ENCODE peak calls at places on chromosomes 7 and 10, in six cellular contexts. One of them, this sample, is unnamed.

GRCh38 chr7:139936760-139937310 is 107.8 kb downstream of the TBXAS1 start:
- DNase-seq in astrocyte: peak
- DNase-seq in IMR-90: peak
- DNase-seq in upper lobe of right lung: no peak
- DNase-seq in naive thymus-derived CD4-positive, alpha-beta T cell: no peak
- DNase-seq in SJCRH30: no peak
- DNase-seq in this sample: no peak

GRCh38 chr10:30850776-30851175 is 180.9 kb downstream of the ZNF438 start:
- DNase-seq in astrocyte: no peak
- DNase-seq in IMR-90: no peak
- DNase-seq in upper lobe of right lung: no peak
- DNase-seq in naive thymus-derived CD4-positive, alpha-beta T cell: no peak
- DNase-seq in SJCRH30: no peak
- DNase-seq in this sample: no peak

GRCh38 chr10:48496105-48496830 is 108.6 kb downstream of the ARHGAP22 start:
- DNase-seq in astrocyte: no peak
- DNase-seq in IMR-90: no peak
- DNase-seq in upper lobe of right lung: no peak
- DNase-seq in naive thymus-derived CD4-positive, alpha-beta T cell: no peak
- DNase-seq in SJCRH30: no peak
- DNase-seq in this sample: no peak

GRCh38 chr7:52656098-52656497 is 379.3 kb upstream of the POM121L12 start:
- DNase-seq in astrocyte: no peak
- DNase-seq in IMR-90: no peak
- DNase-seq in upper lobe of right lung: no peak
- DNase-seq in naive thymus-derived CD4-positive, alpha-beta T cell: no peak
- DNase-seq in SJCRH30: no peak
- DNase-seq in this sample: no peak

GRCh38 chr10:76583711-76584161 is 1053.9 kb downstream of the KCNMA1 start:
- DNase-seq in astrocyte: peak
- DNase-seq in IMR-90: peak
- DNase-seq in upper lobe of right lung: no peak
- DNase-seq in naive thymus-derived CD4-positive, alpha-beta T cell: no peak
- DNase-seq in SJCRH30: no peak
- DNase-seq in this sample: peak

GRCh38 chr7:80082214-80082613 is 52.4 kb upstream of the GNAI1 start:
- DNase-seq in astrocyte: no peak
- DNase-seq in IMR-90: peak
- DNase-seq in upper lobe of right lung: no peak
- DNase-seq in naive thymus-derived CD4-positive, alpha-beta T cell: no peak
- DNase-seq in SJCRH30: no peak
- DNase-seq in this sample: no peak

GRCh38 chr7:1533569-1534329 is 3.2 kb downstream of the MAFK start:
- DNase-seq in astrocyte: peak
- DNase-seq in IMR-90: peak
- DNase-seq in upper lobe of right lung: no peak
- DNase-seq in naive thymus-derived CD4-positive, alpha-beta T cell: no peak
- DNase-seq in SJCRH30: peak
- DNase-seq in this sample: peak

GRCh38 chr7:92831716-92832622 is 4.4 kb downstream of the CDK6 start:
- DNase-seq in astrocyte: peak
- DNase-seq in IMR-90: peak
- DNase-seq in upper lobe of right lung: no peak
- DNase-seq in naive thymus-derived CD4-positive, alpha-beta T cell: no peak
- DNase-seq in SJCRH30: peak
- DNase-seq in this sample: peak

GRCh38 chr7:26449175-26450165 is 157.8 kb downstream of the SNX10 start:
- DNase-seq in astrocyte: peak
- DNase-seq in IMR-90: peak
- DNase-seq in upper lobe of right lung: no peak
- DNase-seq in naive thymus-derived CD4-positive, alpha-beta T cell: no peak
- DNase-seq in SJCRH30: no peak
- DNase-seq in this sample: peak

GRCh38 chr7:48004023-48004422 is 24.6 kb upstream of the HUS1 start:
- DNase-seq in astrocyte: no peak
- DNase-seq in IMR-90: no peak
- DNase-seq in upper lobe of right lung: no peak
- DNase-seq in naive thymus-derived CD4-positive, alpha-beta T cell: no peak
- DNase-seq in SJCRH30: no peak
- DNase-seq in this sample: no peak

GRCh38 chr10:46540412-46541016 is 15.9 kb downstream of the GPRIN2 start:
- DNase-seq in astrocyte: no peak
- DNase-seq in IMR-90: no peak
- DNase-seq in upper lobe of right lung: peak
- DNase-seq in naive thymus-derived CD4-positive, alpha-beta T cell: no peak
- DNase-seq in SJCRH30: no peak
- DNase-seq in this sample: no peak

GRCh38 chr7:45713669-45714520 is 139.7 kb downstream of the ADCY1 start:
- DNase-seq in astrocyte: no peak
- DNase-seq in IMR-90: no peak
- DNase-seq in upper lobe of right lung: peak
- DNase-seq in naive thymus-derived CD4-positive, alpha-beta T cell: no peak
- DNase-seq in SJCRH30: no peak
- DNase-seq in this sample: no peak

GRCh38 chr7:147412109-147412508 is 1178.5 kb upstream of the C7orf33 start:
- DNase-seq in astrocyte: no peak
- DNase-seq in IMR-90: no peak
- DNase-seq in upper lobe of right lung: no peak
- DNase-seq in naive thymus-derived CD4-positive, alpha-beta T cell: no peak
- DNase-seq in SJCRH30: no peak
- DNase-seq in this sample: no peak

GRCh38 chr10:25843551-25844170 is 90.4 kb upstream of the MYO3A start:
- DNase-seq in astrocyte: no peak
- DNase-seq in IMR-90: no peak
- DNase-seq in upper lobe of right lung: no peak
- DNase-seq in naive thymus-derived CD4-positive, alpha-beta T cell: no peak
- DNase-seq in SJCRH30: no peak
- DNase-seq in this sample: no peak

GRCh38 chr7:127905491-127906330 is 125.5 kb downstream of the LRRC4 start:
- DNase-seq in astrocyte: peak
- DNase-seq in IMR-90: peak
- DNase-seq in upper lobe of right lung: no peak
- DNase-seq in naive thymus-derived CD4-positive, alpha-beta T cell: no peak
- DNase-seq in SJCRH30: no peak
- DNase-seq in this sample: peak

GRCh38 chr7:6237730-6238129 is 34.7 kb downstream of the CYTH3 start:
- DNase-seq in astrocyte: no peak
- DNase-seq in IMR-90: no peak
- DNase-seq in upper lobe of right lung: no peak
- DNase-seq in naive thymus-derived CD4-positive, alpha-beta T cell: no peak
- DNase-seq in SJCRH30: no peak
- DNase-seq in this sample: no peak

GRCh38 chr10:68329506-68329861 is 2.4 kb upstream of the HNRNPH3 start:
- DNase-seq in astrocyte: no peak
- DNase-seq in IMR-90: no peak
- DNase-seq in upper lobe of right lung: no peak
- DNase-seq in naive thymus-derived CD4-positive, alpha-beta T cell: no peak
- DNase-seq in SJCRH30: no peak
- DNase-seq in this sample: no peak
- H3K27ac ChIP-seq in astrocyte: peak
- H3K27ac ChIP-seq in IMR-90: peak
- H3K27ac ChIP-seq in upper lobe of right lung: peak
- H3K27ac ChIP-seq in naive thymus-derived CD4-positive, alpha-beta T cell: no peak
- H3K27ac ChIP-seq in SJCRH30: no peak
- H3K27ac ChIP-seq in this sample: no peak

GRCh38 chr10:89224697-89225443 is 17.8 kb upstream of the CH25H start:
- DNase-seq in astrocyte: no peak
- DNase-seq in IMR-90: no peak
- DNase-seq in upper lobe of right lung: no peak
- DNase-seq in naive thymus-derived CD4-positive, alpha-beta T cell: no peak
- DNase-seq in SJCRH30: no peak
- DNase-seq in this sample: no peak
- H3K27ac ChIP-seq in astrocyte: no peak
- H3K27ac ChIP-seq in IMR-90: no peak
- H3K27ac ChIP-seq in upper lobe of right lung: no peak
- H3K27ac ChIP-seq in naive thymus-derived CD4-positive, alpha-beta T cell: no peak
- H3K27ac ChIP-seq in SJCRH30: no peak
- H3K27ac ChIP-seq in this sample: no peak

DNA sequence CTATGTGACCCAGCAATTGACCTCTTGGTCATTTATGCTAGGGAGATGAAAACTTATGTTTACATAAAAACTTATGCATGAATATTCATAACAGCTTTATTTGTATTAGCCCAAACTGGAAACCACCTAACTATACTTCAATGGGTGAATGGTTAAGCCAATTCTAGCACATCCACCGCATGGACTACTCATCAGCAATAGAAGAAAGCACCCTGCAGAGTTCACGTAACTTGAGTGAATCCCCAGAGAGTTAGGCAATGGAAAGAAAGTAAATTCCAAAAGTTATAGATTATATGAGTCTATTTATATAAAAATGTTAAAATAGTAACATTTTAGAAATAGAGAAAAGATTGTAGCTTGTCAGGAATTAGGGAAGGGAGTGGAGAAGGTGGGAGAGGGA is 60.2 kb upstream of the NRG3 start:
- DNase-seq in astrocyte: no peak
- DNase-seq in IMR-90: no peak
- DNase-seq in upper lobe of right lung: no peak
- DNase-seq in naive thymus-derived CD4-positive, alpha-beta T cell: no peak
- DNase-seq in SJCRH30: no peak
- DNase-seq in this sample: no peak
- H3K27ac ChIP-seq in astrocyte: no peak
- H3K27ac ChIP-seq in IMR-90: no peak
- H3K27ac ChIP-seq in upper lobe of right lung: no peak
- H3K27ac ChIP-seq in naive thymus-derived CD4-positive, alpha-beta T cell: no peak
- H3K27ac ChIP-seq in SJCRH30: no peak
- H3K27ac ChIP-seq in this sample: no peak

DNA sequence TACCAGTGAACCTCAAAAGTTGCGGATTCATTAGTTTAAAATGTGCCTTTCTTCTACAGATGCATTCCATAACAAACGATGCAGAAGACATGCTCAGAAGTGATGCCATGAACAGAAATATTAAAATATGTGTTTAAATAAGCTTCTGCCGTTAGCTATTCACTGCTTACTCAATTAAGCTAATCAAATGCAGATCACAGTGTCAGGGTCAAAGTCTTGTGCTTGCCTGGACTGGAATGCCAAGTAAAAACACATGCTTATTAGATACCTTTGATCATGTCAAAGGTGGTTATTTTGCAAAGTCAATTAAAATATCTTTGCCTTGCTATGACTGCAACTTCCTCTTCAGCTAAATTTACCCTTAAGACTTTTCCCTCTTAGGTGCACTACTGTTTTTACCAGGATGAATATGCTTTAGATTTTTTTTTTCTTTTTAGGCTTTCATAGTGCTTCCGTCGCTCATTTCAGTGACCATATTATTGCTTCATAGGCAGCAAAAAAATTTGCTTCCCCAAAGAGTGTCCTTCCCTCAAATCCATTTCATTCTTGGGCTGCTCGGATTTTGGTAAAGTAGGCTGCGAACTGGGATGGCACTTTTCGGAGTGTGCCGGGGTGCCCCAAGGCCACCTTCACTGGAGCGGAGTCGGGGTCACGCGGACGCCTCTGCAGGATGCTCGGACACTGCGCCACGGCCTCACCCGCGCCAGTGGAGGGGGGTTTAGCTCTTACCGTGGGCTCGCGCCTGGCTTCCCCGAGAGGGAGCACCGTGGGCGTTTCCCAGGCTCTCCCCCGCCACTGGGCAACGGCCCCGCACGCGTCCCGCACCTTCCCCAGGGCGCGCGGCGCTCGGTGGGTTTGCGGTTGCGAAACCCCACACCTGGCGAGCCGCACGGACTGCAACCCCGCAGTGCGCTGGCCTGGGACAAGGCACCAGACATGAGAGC is 743 bp downstream of the ASB13 start:
- DNase-seq in astrocyte: no peak
- DNase-seq in IMR-90: no peak
- DNase-seq in upper lobe of right lung: peak
- DNase-seq in naive thymus-derived CD4-positive, alpha-beta T cell: no peak
- DNase-seq in SJCRH30: no peak
- DNase-seq in this sample: no peak
- H3K27ac ChIP-seq in astrocyte: no peak
- H3K27ac ChIP-seq in IMR-90: peak
- H3K27ac ChIP-seq in upper lobe of right lung: peak
- H3K27ac ChIP-seq in naive thymus-derived CD4-positive, alpha-beta T cell: peak
- H3K27ac ChIP-seq in SJCRH30: no peak
- H3K27ac ChIP-seq in this sample: peak

DNA sequence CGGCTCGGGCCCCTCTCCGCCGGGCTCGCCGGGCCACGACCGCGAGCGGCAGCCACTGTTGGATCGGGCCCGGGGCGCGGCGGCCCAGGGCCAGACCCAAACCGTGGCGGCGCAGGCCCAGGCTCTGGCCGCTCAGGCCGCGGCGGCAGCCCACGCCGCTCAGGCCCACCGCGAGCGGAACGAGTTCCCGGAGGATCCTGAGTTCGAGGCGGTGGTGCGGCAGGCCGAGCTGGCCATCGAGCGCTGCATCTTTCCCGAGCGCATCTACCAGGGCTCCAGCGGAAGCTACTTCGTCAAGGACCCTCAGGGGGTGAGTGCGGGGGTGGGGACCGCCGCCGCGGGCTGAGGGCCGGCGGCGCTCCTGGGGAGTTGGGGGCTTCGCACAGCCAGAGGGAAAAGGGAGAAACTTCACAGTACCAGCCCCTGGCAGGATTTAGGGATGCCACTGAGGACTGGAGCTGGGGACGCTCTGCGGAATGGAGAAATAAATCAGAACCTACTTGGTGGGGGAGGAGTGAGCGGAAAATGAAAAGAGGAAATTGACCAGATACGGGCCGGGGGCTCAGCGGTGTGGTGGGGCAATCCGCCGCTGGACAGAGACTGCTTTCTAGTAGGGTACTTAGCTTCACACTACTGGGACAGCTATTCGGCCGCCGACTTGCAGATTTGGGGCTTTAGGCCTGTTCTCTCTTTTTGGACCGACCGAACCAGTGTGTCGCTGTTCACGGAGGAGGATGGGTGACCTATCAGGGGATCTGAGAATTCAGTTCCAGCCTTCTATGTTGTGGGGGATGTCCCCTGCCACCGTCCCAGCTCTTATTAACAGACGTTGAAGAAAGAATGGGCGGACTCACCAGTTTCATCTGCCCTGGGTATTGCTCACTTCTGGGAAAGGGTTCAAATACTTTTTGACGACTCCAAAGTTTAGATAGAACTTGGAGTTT is 669 bp downstream of the PI4K2A start:
- DNase-seq in astrocyte: peak
- DNase-seq in IMR-90: peak
- DNase-seq in upper lobe of right lung: peak
- DNase-seq in naive thymus-derived CD4-positive, alpha-beta T cell: peak
- DNase-seq in SJCRH30: peak
- DNase-seq in this sample: peak
- H3K27ac ChIP-seq in astrocyte: peak
- H3K27ac ChIP-seq in IMR-90: peak
- H3K27ac ChIP-seq in upper lobe of right lung: peak
- H3K27ac ChIP-seq in naive thymus-derived CD4-positive, alpha-beta T cell: peak
- H3K27ac ChIP-seq in SJCRH30: no peak
- H3K27ac ChIP-seq in this sample: peak

GRCh38 chr7:151233804-151234203 is 1.5 kb downstream of the CHPF2 start:
- DNase-seq in astrocyte: no peak
- DNase-seq in IMR-90: no peak
- DNase-seq in upper lobe of right lung: no peak
- DNase-seq in naive thymus-derived CD4-positive, alpha-beta T cell: no peak
- DNase-seq in SJCRH30: no peak
- DNase-seq in this sample: no peak
- H3K27ac ChIP-seq in astrocyte: peak
- H3K27ac ChIP-seq in IMR-90: no peak
- H3K27ac ChIP-seq in upper lobe of right lung: peak
- H3K27ac ChIP-seq in naive thymus-derived CD4-positive, alpha-beta T cell: peak
- H3K27ac ChIP-seq in SJCRH30: no peak
- H3K27ac ChIP-seq in this sample: peak

GRCh38 chr7:116569737-116570136 is 44.9 kb downstream of the CAV1 start:
- DNase-seq in astrocyte: peak
- DNase-seq in IMR-90: peak
- DNase-seq in upper lobe of right lung: no peak
- DNase-seq in naive thymus-derived CD4-positive, alpha-beta T cell: no peak
- DNase-seq in SJCRH30: no peak
- DNase-seq in this sample: peak
- H3K27ac ChIP-seq in astrocyte: peak
- H3K27ac ChIP-seq in IMR-90: peak
- H3K27ac ChIP-seq in upper lobe of right lung: no peak
- H3K27ac ChIP-seq in naive thymus-derived CD4-positive, alpha-beta T cell: no peak
- H3K27ac ChIP-seq in SJCRH30: peak
- H3K27ac ChIP-seq in this sample: no peak

This sample was measured in RWPE1.